ENCODE peak calls at places on chromosomes 6 and 20, in six cellular contexts. D is HCT116, L is pancreas, W is heart right ventricle, H is adrenal gland, O is thyroid gland. C is an unnamed sample.
A peak's percentile ranks its signal among the peaks of the same experiment; 100 is the strongest.

GRCh38 chr6:4943716-4944115 is 60.1 kb downstream of the RPP40 start:
- DNase-seq in D (no peak), L (no peak), W (no peak), H (no peak), O (no peak), C (no peak)

GRCh38 chr20:19688031-19688806 is 69.8 kb upstream of the RIN2 start:
- DNase-seq in D (peak; percentile 34), L (peak; percentile 71), W (peak; percentile 74), H (peak; percentile 75), O (peak; percentile 65), C (peak; percentile 62)

GRCh38 chr6:2029130-2029794 is 216.1 kb downstream of the GMDS start:
- DNase-seq in D (no peak), L (no peak), W (no peak), H (no peak), O (no peak), C (no peak)

GRCh38 chr6:136728976-136729515 is 63.2 kb downstream of the MAP3K5 start:
- DNase-seq in D (no peak), L (no peak), W (no peak), H (no peak), O (no peak), C (no peak)

GRCh38 chr6:158003910-158004695 is 22.4 kb downstream of the SYNJ2 start:
- DNase-seq in D (no peak), L (peak; percentile 5), W (no peak), H (no peak), O (no peak), C (no peak)

GRCh38 chr6:8082572-8082953 is 18.4 kb upstream of the BLOC1S5 start:
- DNase-seq in D (no peak), L (no peak), W (no peak), H (no peak), O (no peak), C (no peak)

GRCh38 chr6:16635810-16636602 is 125.3 kb downstream of the ATXN1 start:
- DNase-seq in D (peak; percentile 8), L (no peak), W (no peak), H (peak; percentile 26), O (peak; percentile 60), C (peak; percentile 27)

GRCh38 chr6:29757701-29758293 is 34.6 kb downstream of the HLA-F start:
- DNase-seq in D (no peak), L (no peak), W (no peak), H (no peak), O (no peak), C (no peak)

GRCh38 chr6:98525860-98526259 is 308.5 kb upstream of the POU3F2 start:
- DNase-seq in D (no peak), L (no peak), W (no peak), H (no peak), O (no peak), C (no peak)

GRCh38 chr6:28884423-28885148 is 39.2 kb downstream of the TRIM27 start:
- DNase-seq in D (no peak), L (no peak), W (no peak), H (no peak), O (no peak), C (no peak)

GRCh38 chr6:169046021-169046420 is 207.6 kb downstream of the THBS2 start:
- DNase-seq in D (no peak), L (no peak), W (no peak), H (no peak), O (no peak), C (no peak)

GRCh38 chr6:21800948-21801438 is 207.4 kb downstream of the SOX4 start:
- DNase-seq in D (no peak), L (no peak), W (no peak), H (no peak), O (peak; percentile 19), C (no peak)

GRCh38 chr6:35016417-35017221 is 124.5 kb downstream of the TCP11 start:
- DNase-seq in D (no peak), L (no peak), W (peak; percentile 66), H (peak; percentile 77), O (peak; percentile 62), C (no peak)

GRCh38 chr6:10687582-10687981 is 6.8 kb downstream of the C6orf52 start:
- DNase-seq in D (no peak), L (no peak), W (no peak), H (no peak), O (no peak), C (no peak)

GRCh38 chr20:48222595-48223180 is 437.4 kb upstream of the SULF2 start:
- DNase-seq in D (no peak), L (no peak), W (no peak), H (no peak), O (no peak), C (no peak)
- H3K27ac ChIP-seq in D (no peak overlapping the region), L (no peak overlapping the region), W (no peak overlapping the region), H (no peak overlapping the region), O (no peak overlapping the region), C (no peak overlapping the region)

DNA sequence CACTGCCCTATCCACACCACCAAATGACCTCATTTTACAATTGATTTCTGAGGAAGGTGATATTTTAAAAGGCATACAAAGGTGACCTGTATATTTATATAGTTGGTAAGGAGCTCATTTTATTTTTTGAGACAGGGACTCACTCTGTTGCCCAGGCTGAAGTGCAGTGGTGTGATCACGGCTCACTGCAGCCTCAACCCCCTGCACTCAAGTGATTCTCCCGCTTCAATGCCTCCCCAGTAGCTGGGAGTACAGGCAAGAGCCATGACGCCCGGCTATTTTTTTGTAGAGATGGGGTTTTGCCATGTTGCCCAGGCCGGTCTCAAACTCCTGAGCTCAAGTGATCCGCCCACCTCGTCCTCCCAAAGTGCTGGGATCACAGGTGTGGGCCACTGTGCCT is 13.0 kb downstream of the NCOA5 start:
- DNase-seq in D (no peak), L (no peak), W (no peak), H (no peak), O (peak; percentile 56), C (no peak)
- H3K27ac ChIP-seq in D (no peak overlapping the region), L (no peak overlapping the region), W (no peak overlapping the region), H (no peak overlapping the region), O (no peak overlapping the region), C (no peak overlapping the region)

GRCh38 chr6:139965393-139965792 is 590.9 kb upstream of the CITED2 start:
- DNase-seq in D (no peak), L (no peak), W (no peak), H (no peak), O (peak; percentile 35), C (no peak)
- H3K27ac ChIP-seq in D (no peak overlapping the region), L (no peak overlapping the region), W (peak overlapping the region; percentile 10), H (no peak overlapping the region), O (peak overlapping the region; percentile 91), C (no peak overlapping the region)

GRCh38 chr20:2293971-2294370 is 1.8 kb upstream of the TGM3 start:
- DNase-seq in D (no peak), L (no peak), W (no peak), H (no peak), O (no peak), C (no peak)
- H3K27ac ChIP-seq in D (no peak overlapping the region), L (no peak overlapping the region), W (no peak overlapping the region), H (no peak overlapping the region), O (no peak overlapping the region), C (no peak overlapping the region)

GRCh38 chr20:32201977-32202363 is 5.6 kb downstream of the PLAGL2 start:
- DNase-seq in D (no peak), L (no peak), W (no peak), H (peak; percentile 38), O (no peak), C (no peak)
- H3K27ac ChIP-seq in D (no peak overlapping the region), L (no peak overlapping the region), W (peak overlapping the region; percentile 23), H (peak overlapping the region; percentile 24), O (no peak overlapping the region), C (peak overlapping the region; percentile 94)

DNA sequence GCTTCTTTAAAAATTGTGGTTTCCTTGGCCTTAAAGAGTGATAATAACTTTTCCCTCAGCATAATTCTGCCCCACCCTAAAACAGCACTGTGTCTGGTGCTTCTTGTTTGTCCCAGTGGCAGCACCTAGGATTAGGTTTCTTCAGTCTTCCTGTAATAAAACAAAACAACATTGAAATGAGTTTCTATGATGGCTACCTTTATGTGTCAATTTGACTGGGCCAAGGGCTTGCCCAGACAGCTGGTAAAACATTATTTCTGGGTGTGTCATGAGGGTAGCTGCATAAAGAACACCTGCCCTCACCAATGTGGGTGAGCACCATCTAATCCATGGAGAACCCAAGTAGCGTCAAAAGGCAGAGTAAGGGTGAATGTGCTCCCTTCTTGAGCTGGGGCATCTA is 117.8 kb downstream of the QRSL1 start:
- DNase-seq in D (no peak), L (no peak), W (no peak), H (no peak), O (no peak), C (no peak)
- H3K27ac ChIP-seq in D (no peak overlapping the region), L (peak overlapping the region; percentile 54), W (no peak overlapping the region), H (no peak overlapping the region), O (peak overlapping the region; percentile 97), C (no peak overlapping the region)

GRCh38 chr6:129120856-129121255 is 237.9 kb downstream of the LAMA2 start:
- DNase-seq in D (no peak), L (no peak), W (no peak), H (no peak), O (no peak), C (no peak)

DNA sequence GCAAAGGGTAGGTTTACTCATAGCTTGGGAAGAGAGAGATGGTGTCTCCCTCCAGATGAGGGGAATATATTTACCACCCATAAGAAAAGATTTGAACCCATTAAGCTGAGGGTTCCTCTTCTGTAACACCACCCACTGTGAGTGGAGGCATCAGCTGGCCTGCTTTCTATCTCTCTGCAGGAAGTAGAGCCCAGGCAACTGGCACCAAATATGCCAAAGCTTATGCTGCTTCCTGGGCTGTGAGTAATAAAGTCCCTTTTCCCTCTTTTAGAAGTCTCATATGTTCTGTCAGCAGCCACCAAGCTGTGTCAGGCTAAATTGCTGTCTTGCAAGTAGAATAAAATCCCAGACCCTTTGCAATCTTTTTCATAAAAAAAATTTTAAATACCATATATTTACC is 241.4 kb downstream of the LAMA2 start:
- DNase-seq in D (no peak), L (no peak), W (no peak), H (no peak), O (no peak), C (no peak)
- H3K27ac ChIP-seq in D (no peak overlapping the region), L (no peak overlapping the region), W (peak overlapping the region; percentile 30), H (no peak overlapping the region), O (no peak overlapping the region), C (no peak overlapping the region)

GRCh38 chr6:167762259-167762962 is 64.3 kb upstream of the AFDN start:
- DNase-seq in D (no peak), L (no peak), W (no peak), H (no peak), O (no peak), C (peak; percentile 79)
- H3K27ac ChIP-seq in D (no peak overlapping the region), L (peak overlapping the region; percentile 50), W (no peak overlapping the region), H (no peak overlapping the region), O (no peak overlapping the region), C (peak overlapping the region; percentile 53)

DNA sequence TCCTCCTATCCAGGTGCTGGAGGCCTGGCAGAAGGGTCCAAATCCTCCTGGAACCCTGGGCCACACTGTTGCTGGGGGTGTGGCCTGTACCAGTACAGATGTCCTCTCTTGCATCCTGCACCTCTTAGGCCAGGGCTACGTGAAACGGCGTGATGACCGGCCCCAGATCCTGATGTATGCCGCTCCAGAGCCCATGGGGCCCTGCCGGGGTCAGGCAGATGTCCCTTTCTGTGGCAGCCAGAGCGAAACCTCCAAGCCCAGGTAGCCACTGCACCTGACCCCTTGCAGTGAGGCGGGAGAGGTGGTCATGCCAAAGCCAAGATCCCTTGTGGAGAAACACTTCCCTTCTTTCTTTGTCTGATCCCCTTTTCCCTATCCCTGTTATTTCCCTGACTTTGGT is 14.2 kb downstream of the DNPH1 start:
- DNase-seq in D (no peak), L (no peak), W (no peak), H (no peak), O (no peak), C (no peak)
- H3K27ac ChIP-seq in D (no peak overlapping the region), L (no peak overlapping the region), W (no peak overlapping the region), H (no peak overlapping the region), O (no peak overlapping the region), C (no peak overlapping the region)